ENCODE peak calls at places on chromosome 14, in eight cellular contexts. One of them, this sample, is unnamed.

GRCh38 chr14:35742448-35742847 is 66.6 kb downstream of the RALGAPA1 start:
- DNase-seq in neural crest cell: no peak
- DNase-seq in astrocyte of the spinal cord: no peak
- DNase-seq in mammary epithelial cell: no peak
- DNase-seq in HFFc6: no peak
- DNase-seq in sigmoid colon: no peak
- DNase-seq in tibial artery: no peak
- DNase-seq in IMR-90: no peak
- DNase-seq in this sample: no peak

GRCh38 chr14:98144964-98145363 is 1127.0 kb downstream of the BCL11B start:
- DNase-seq in neural crest cell: no peak
- DNase-seq in astrocyte of the spinal cord: peak
- DNase-seq in mammary epithelial cell: peak
- DNase-seq in HFFc6: no peak
- DNase-seq in sigmoid colon: no peak
- DNase-seq in tibial artery: no peak
- DNase-seq in IMR-90: no peak
- DNase-seq in this sample: peak

GRCh38 chr14:56004807-56005579 is 113.2 kb upstream of the PELI2 start:
- DNase-seq in neural crest cell: no peak
- DNase-seq in astrocyte of the spinal cord: peak
- DNase-seq in mammary epithelial cell: no peak
- DNase-seq in HFFc6: peak
- DNase-seq in sigmoid colon: no peak
- DNase-seq in tibial artery: no peak
- DNase-seq in IMR-90: peak
- DNase-seq in this sample: no peak

GRCh38 chr14:32594766-32595165 is 265.7 kb downstream of the AKAP6 start:
- DNase-seq in neural crest cell: no peak
- DNase-seq in astrocyte of the spinal cord: peak
- DNase-seq in mammary epithelial cell: peak
- DNase-seq in HFFc6: peak
- DNase-seq in sigmoid colon: no peak
- DNase-seq in tibial artery: no peak
- DNase-seq in IMR-90: peak
- DNase-seq in this sample: peak

GRCh38 chr14:60215127-60215444 is 33.9 kb upstream of the PPM1A start:
- DNase-seq in neural crest cell: no peak
- DNase-seq in astrocyte of the spinal cord: no peak
- DNase-seq in mammary epithelial cell: no peak
- DNase-seq in HFFc6: no peak
- DNase-seq in sigmoid colon: no peak
- DNase-seq in tibial artery: no peak
- DNase-seq in IMR-90: no peak
- DNase-seq in this sample: no peak

GRCh38 chr14:77565289-77566081 is 51.0 kb downstream of the SPTLC2 start:
- DNase-seq in neural crest cell: no peak
- DNase-seq in astrocyte of the spinal cord: no peak
- DNase-seq in mammary epithelial cell: peak
- DNase-seq in HFFc6: no peak
- DNase-seq in sigmoid colon: no peak
- DNase-seq in tibial artery: no peak
- DNase-seq in IMR-90: peak
- DNase-seq in this sample: peak

GRCh38 chr14:92224348-92224954 is 98.5 kb upstream of the SLC24A4 start:
- DNase-seq in neural crest cell: no peak
- DNase-seq in astrocyte of the spinal cord: no peak
- DNase-seq in mammary epithelial cell: no peak
- DNase-seq in HFFc6: no peak
- DNase-seq in sigmoid colon: no peak
- DNase-seq in tibial artery: no peak
- DNase-seq in IMR-90: peak
- DNase-seq in this sample: peak

GRCh38 chr14:33855672-33856071 is 95.2 kb downstream of the EGLN3 start:
- DNase-seq in neural crest cell: no peak
- DNase-seq in astrocyte of the spinal cord: no peak
- DNase-seq in mammary epithelial cell: no peak
- DNase-seq in HFFc6: no peak
- DNase-seq in sigmoid colon: no peak
- DNase-seq in tibial artery: no peak
- DNase-seq in IMR-90: no peak
- DNase-seq in this sample: no peak

GRCh38 chr14:52974406-52974805 is 23.6 kb upstream of the FERMT2 start:
- DNase-seq in neural crest cell: no peak
- DNase-seq in astrocyte of the spinal cord: no peak
- DNase-seq in mammary epithelial cell: no peak
- DNase-seq in HFFc6: peak
- DNase-seq in sigmoid colon: no peak
- DNase-seq in tibial artery: no peak
- DNase-seq in IMR-90: peak
- DNase-seq in this sample: peak

GRCh38 chr14:105387530-105387922 is 10.8 kb upstream of the TEX22 start:
- DNase-seq in neural crest cell: no peak
- DNase-seq in astrocyte of the spinal cord: no peak
- DNase-seq in mammary epithelial cell: no peak
- DNase-seq in HFFc6: no peak
- DNase-seq in sigmoid colon: no peak
- DNase-seq in tibial artery: no peak
- DNase-seq in IMR-90: no peak
- DNase-seq in this sample: no peak

GRCh38 chr14:105856676-105857222 is 330.4 kb downstream of the TMEM121 start:
- DNase-seq in neural crest cell: no peak
- DNase-seq in astrocyte of the spinal cord: no peak
- DNase-seq in mammary epithelial cell: no peak
- DNase-seq in HFFc6: no peak
- DNase-seq in sigmoid colon: peak
- DNase-seq in tibial artery: peak
- DNase-seq in IMR-90: no peak
- DNase-seq in this sample: no peak

GRCh38 chr14:56160058-56160457 is 41.8 kb downstream of the PELI2 start:
- DNase-seq in neural crest cell: no peak
- DNase-seq in astrocyte of the spinal cord: no peak
- DNase-seq in mammary epithelial cell: no peak
- DNase-seq in HFFc6: no peak
- DNase-seq in sigmoid colon: no peak
- DNase-seq in tibial artery: no peak
- DNase-seq in IMR-90: no peak
- DNase-seq in this sample: no peak

GRCh38 chr14:27668531-27668930 is 1070.7 kb upstream of the NOVA1 start:
- DNase-seq in neural crest cell: no peak
- DNase-seq in astrocyte of the spinal cord: no peak
- DNase-seq in mammary epithelial cell: no peak
- DNase-seq in HFFc6: no peak
- DNase-seq in sigmoid colon: no peak
- DNase-seq in tibial artery: no peak
- DNase-seq in IMR-90: no peak
- DNase-seq in this sample: no peak

DNA sequence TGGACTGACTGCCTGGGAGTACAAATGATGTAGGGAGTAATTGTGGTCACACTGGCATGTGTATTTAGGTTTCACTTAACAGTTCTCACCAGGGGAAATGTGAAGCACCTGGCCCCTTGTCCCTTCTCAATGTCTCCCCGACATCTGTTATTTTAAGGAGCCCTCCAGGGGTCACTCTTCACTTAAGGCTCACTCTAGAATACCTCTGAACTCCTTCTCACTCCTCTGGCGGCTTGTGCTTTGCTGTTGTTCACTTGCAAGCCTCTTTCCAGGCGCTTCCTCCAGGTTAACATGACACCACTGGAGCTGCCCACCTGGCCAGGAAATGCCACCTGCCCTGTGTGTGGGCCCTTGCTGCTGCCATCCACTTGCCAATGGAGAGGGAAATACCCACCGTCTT is 56.5 kb upstream of the GZMB start:
- DNase-seq in neural crest cell: no peak
- DNase-seq in astrocyte of the spinal cord: no peak
- DNase-seq in mammary epithelial cell: no peak
- DNase-seq in HFFc6: no peak
- DNase-seq in sigmoid colon: no peak
- DNase-seq in tibial artery: no peak
- DNase-seq in IMR-90: no peak
- DNase-seq in this sample: no peak
- TF ChIP-seq CTCF in neural crest cell: no peak
- TF ChIP-seq CTCF in astrocyte of the spinal cord: no peak
- TF ChIP-seq CTCF in mammary epithelial cell: no peak
- TF ChIP-seq CTCF in HFFc6: no peak
- TF ChIP-seq CTCF in sigmoid colon: no peak
- TF ChIP-seq CTCF in tibial artery: no peak
- TF ChIP-seq CTCF in IMR-90: no peak
- TF ChIP-seq CTCF in this sample: no peak

DNA sequence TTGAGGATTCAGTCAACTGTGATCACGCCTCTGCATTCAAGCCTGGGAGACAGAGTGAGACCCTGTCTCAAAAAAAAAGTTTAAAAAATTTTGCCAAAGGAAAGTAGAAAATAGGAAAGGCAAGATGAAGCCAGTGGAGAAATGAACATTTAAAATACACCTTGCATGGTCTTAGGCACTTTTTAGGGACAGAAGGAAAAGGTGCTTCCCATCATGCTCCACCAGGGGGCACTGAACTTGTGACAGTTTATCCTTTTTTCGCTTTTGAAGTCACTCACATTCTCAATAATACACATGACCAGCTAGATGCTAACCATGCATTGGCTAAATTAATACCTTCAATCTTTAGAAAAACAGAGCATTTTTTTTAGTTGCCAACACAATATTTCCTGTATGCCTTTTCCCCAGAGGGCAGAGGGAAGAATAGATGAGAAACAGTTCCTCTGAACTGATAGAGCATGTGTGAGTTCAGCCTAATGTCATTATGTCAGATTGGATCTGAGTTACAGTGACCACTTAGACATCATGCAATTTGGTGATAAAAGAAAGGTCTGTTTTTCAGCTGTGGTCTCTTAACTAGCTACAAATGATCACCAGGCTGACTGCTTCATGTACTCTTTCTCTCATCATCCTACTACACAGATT is 221.8 kb upstream of the SSTR1 start:
- DNase-seq in neural crest cell: peak
- DNase-seq in astrocyte of the spinal cord: peak
- DNase-seq in mammary epithelial cell: no peak
- DNase-seq in HFFc6: peak
- DNase-seq in sigmoid colon: no peak
- DNase-seq in tibial artery: no peak
- DNase-seq in IMR-90: peak
- DNase-seq in this sample: peak
- TF ChIP-seq CTCF in neural crest cell: peak
- TF ChIP-seq CTCF in astrocyte of the spinal cord: peak
- TF ChIP-seq CTCF in mammary epithelial cell: peak
- TF ChIP-seq CTCF in HFFc6: peak
- TF ChIP-seq CTCF in sigmoid colon: peak
- TF ChIP-seq CTCF in tibial artery: peak
- TF ChIP-seq CTCF in IMR-90: peak
- TF ChIP-seq CTCF in this sample: peak

GRCh38 chr14:89665262-89665661 is 248.2 kb upstream of the FOXN3 start:
- DNase-seq in neural crest cell: no peak
- DNase-seq in astrocyte of the spinal cord: no peak
- DNase-seq in mammary epithelial cell: no peak
- DNase-seq in HFFc6: no peak
- DNase-seq in sigmoid colon: no peak
- DNase-seq in tibial artery: no peak
- DNase-seq in IMR-90: no peak
- DNase-seq in this sample: no peak
- TF ChIP-seq CTCF in neural crest cell: no peak
- TF ChIP-seq CTCF in astrocyte of the spinal cord: no peak
- TF ChIP-seq CTCF in mammary epithelial cell: no peak
- TF ChIP-seq CTCF in HFFc6: no peak
- TF ChIP-seq CTCF in sigmoid colon: no peak
- TF ChIP-seq CTCF in tibial artery: no peak
- TF ChIP-seq CTCF in IMR-90: no peak
- TF ChIP-seq CTCF in this sample: no peak

DNA sequence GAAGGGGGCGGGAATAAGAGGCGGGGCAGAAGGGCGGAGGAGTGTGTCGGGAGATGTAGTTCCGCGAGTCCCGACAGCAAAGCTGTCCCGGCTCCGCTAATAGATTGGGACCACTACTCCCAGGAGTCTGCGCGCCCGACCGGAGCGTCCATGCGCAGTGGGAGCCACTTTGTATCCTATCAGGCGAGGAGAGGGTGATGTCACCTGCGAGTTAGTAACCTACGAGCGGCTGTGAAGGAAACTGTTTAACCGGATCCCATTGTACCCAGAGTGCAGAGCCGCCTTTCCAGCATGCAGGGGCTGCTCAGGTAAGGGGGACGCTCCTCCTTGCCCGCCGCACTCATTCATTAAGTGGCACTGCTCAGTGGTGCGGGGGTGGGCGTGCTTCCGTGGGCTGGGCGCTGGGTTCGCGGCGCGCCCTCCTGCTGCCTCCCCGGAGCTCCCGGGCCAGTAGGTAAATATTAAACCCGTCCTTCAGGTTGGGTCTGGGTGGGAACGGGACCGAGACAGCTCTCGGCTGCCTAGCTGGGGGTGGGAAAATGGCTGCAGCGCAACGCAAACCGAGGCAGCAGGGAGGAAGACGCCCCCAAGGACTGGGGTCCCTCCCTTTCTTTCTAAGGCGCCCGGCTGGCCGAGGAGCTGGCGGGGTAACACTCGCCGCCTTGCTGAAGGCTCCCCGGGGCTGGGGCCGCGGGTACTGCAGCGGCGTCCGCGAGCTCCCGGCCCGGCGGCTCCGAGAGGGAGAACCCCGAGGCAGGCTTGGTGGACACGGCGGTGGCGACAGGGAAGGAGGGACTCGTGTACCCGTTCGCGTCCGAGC is at the start of gene DAAM1:
- DNase-seq in neural crest cell: peak
- DNase-seq in astrocyte of the spinal cord: peak
- DNase-seq in mammary epithelial cell: peak
- DNase-seq in HFFc6: peak
- DNase-seq in sigmoid colon: peak
- DNase-seq in tibial artery: peak
- DNase-seq in IMR-90: peak
- DNase-seq in this sample: peak
- TF ChIP-seq CTCF in neural crest cell: no peak
- TF ChIP-seq CTCF in astrocyte of the spinal cord: no peak
- TF ChIP-seq CTCF in mammary epithelial cell: no peak
- TF ChIP-seq CTCF in HFFc6: no peak
- TF ChIP-seq CTCF in sigmoid colon: no peak
- TF ChIP-seq CTCF in tibial artery: no peak
- TF ChIP-seq CTCF in IMR-90: no peak
- TF ChIP-seq CTCF in this sample: no peak

DNA sequence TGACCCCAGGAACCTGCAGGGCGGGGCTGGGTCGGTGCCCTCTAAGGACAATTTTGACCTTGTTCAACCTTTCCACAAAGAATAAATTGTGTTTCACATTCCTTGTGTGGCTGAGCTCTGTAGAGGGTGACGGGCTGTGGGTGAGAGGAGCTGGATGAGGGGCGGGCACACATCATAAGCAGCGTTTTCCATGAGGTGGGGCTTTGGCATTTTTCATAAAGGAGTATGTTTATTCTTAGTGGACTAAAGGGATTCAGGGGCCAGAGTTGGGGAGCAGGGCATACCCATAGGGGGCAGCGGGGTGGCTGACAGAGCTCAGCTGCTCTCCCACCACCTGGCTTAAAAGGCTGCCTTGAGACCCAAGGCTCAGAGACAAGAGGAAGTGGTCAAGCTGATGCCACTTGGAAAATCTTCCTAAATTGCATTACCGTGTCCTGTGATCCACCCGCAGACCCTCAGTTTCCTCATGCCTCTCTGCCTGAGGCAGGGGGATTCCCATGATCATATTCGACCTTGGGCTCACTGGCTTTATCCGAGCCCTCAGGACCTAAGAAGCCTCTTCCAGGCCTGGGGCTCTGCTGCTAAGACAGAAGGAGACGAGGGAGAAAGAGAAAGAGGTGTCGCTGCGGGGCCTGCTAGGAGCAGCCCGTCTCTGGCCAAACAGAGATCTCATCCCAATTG is 11.4 kb downstream of the MMP14 start:
- DNase-seq in neural crest cell: no peak
- DNase-seq in astrocyte of the spinal cord: peak
- DNase-seq in mammary epithelial cell: peak
- DNase-seq in HFFc6: peak
- DNase-seq in sigmoid colon: peak
- DNase-seq in tibial artery: no peak
- DNase-seq in IMR-90: peak
- DNase-seq in this sample: no peak
- TF ChIP-seq CTCF in neural crest cell: no peak
- TF ChIP-seq CTCF in astrocyte of the spinal cord: no peak
- TF ChIP-seq CTCF in mammary epithelial cell: peak
- TF ChIP-seq CTCF in HFFc6: peak
- TF ChIP-seq CTCF in sigmoid colon: no peak
- TF ChIP-seq CTCF in tibial artery: no peak
- TF ChIP-seq CTCF in IMR-90: peak
- TF ChIP-seq CTCF in this sample: no peak

This sample was measured in MCF 10A.